ENCODE peak calls at places on chromosomes 1 and 21, in seven cellular contexts. K, G, I, S, T, Q and Z are unnamed samples.

GRCh38 chr1:77373702-77374101 is 91.9 kb downstream of the AK5 start:
- DNase-seq in K (no peak), G (no peak), I (no peak), S (no peak), T (no peak), Q (no peak), Z (no peak)

GRCh38 chr1:45804671-45804973 is 1.2 kb downstream of the MAST2 start:
- DNase-seq in K (no peak), G (no peak), I (no peak), S (no peak), T (no peak), Q (no peak), Z (no peak)

GRCh38 chr1:112956503-112957132 is 622 bp upstream of the SLC16A1 start:
- DNase-seq in K (no peak), G (no peak), I (peak), S (peak), T (no peak), Q (peak), Z (peak)

GRCh38 chr1:244435562-244436205 is 16.0 kb downstream of the ADSS2 start:
- DNase-seq in K (no peak), G (no peak), I (no peak), S (peak), T (no peak), Q (peak), Z (no peak)

GRCh38 chr1:32063261-32063681 is 9.5 kb upstream of the TMEM39B start:
- DNase-seq in K (peak), G (no peak), I (no peak), S (peak), T (peak), Q (no peak), Z (peak)

GRCh38 chr1:20008391-20008841 is 29.0 kb upstream of the PLA2G2A start:
- DNase-seq in K (no peak), G (no peak), I (no peak), S (no peak), T (no peak), Q (no peak), Z (no peak)

GRCh38 chr1:54417123-54417522 is 10.9 kb upstream of the SSBP3 start:
- DNase-seq in K (no peak), G (no peak), I (no peak), S (no peak), T (no peak), Q (no peak), Z (no peak)

GRCh38 chr1:205150651-205151428 is 29.1 kb upstream of the RBBP5 start:
- DNase-seq in K (no peak), G (no peak), I (no peak), S (no peak), T (no peak), Q (no peak), Z (no peak)

GRCh38 chr1:16372535-16373340 is 5.7 kb downstream of the SZRD1 start:
- DNase-seq in K (no peak), G (no peak), I (no peak), S (peak), T (no peak), Q (no peak), Z (no peak)

GRCh38 chr1:208251015-208251414 is 6.8 kb upstream of the PLXNA2 start:
- DNase-seq in K (no peak), G (no peak), I (no peak), S (no peak), T (no peak), Q (no peak), Z (no peak)

GRCh38 chr1:204975568-204976235 is 67.3 kb upstream of the CNTN2 start:
- DNase-seq in K (peak), G (no peak), I (no peak), S (peak), T (peak), Q (peak), Z (peak)

GRCh38 chr1:167697667-167698141 is 24.1 kb upstream of the MPZL1 start:
- DNase-seq in K (no peak), G (peak), I (no peak), S (no peak), T (no peak), Q (no peak), Z (no peak)

GRCh38 chr1:56374026-56374974 is 205.1 kb downstream of the PLPP3 start:
- DNase-seq in K (no peak), G (no peak), I (no peak), S (no peak), T (no peak), Q (no peak), Z (peak)

GRCh38 chr1:175922254-175922881 is 179.0 kb upstream of the TNR start:
- DNase-seq in K (no peak), G (no peak), I (no peak), S (no peak), T (no peak), Q (no peak), Z (no peak)

GRCh38 chr1:20634594-20635084 is 1.4 kb downstream of the PINK1 start:
- DNase-seq in K (peak), G (peak), I (no peak), S (peak), T (no peak), Q (peak), Z (peak)

GRCh38 chr1:212467843-212468482 is 35.2 kb downstream of the NENF start:
- DNase-seq in K (no peak), G (no peak), I (no peak), S (no peak), T (peak), Q (peak), Z (no peak)

GRCh38 chr1:88288571-88288970 is 395.5 kb upstream of the PKN2 start:
- DNase-seq in K (no peak), G (no peak), I (no peak), S (no peak), T (no peak), Q (no peak), Z (no peak)

GRCh38 chr1:10132316-10132715 is 78.1 kb upstream of the KIF1B start:
- DNase-seq in K (no peak), G (no peak), I (no peak), S (no peak), T (no peak), Q (no peak), Z (no peak)

GRCh38 chr21:44800103-44800502 is 1.5 kb downstream of the UBE2G2 start:
- DNase-seq in K (no peak), G (no peak), I (no peak), S (no peak), T (no peak), Q (peak), Z (no peak)

GRCh38 chr21:25385912-25386474 is 221.3 kb downstream of the MRPL39 start:
- DNase-seq in K (peak), G (no peak), I (no peak), S (peak), T (peak), Q (no peak), Z (peak)

GRCh38 chr1:185646202-185646683 is 87.9 kb upstream of the HMCN1 start:
- DNase-seq in K (peak), G (peak), I (no peak), S (peak), T (no peak), Q (no peak), Z (peak)

GRCh38 chr1:163897401-163898169 is 575.8 kb downstream of the NUF2 start:
- DNase-seq in K (no peak), G (no peak), I (no peak), S (no peak), T (no peak), Q (no peak), Z (no peak)